ENCODE peak calls at places on chromosomes 7 and 10, in five cellular contexts. X, Z, T, C and B are unnamed samples.

GRCh38 chr7:120502132-120502531 is 229.2 kb downstream of the KCND2 start:
- DNase-seq in X (no peak), T (no peak), C (no peak), Z (no peak), B (no peak)

GRCh38 chr7:77542399-77542798 is 5.3 kb downstream of the PTPN12 start:
- DNase-seq in C (no peak), Z (no peak), X (no peak), T (no peak), B (no peak)

GRCh38 chr10:77458986-77459590 is 178.5 kb downstream of the KCNMA1 start:
- DNase-seq in C (peak; percentile 42), Z (no peak), T (no peak), X (no peak), B (no peak)

GRCh38 chr7:138195207-138195606 is 118.9 kb downstream of the AKR1D1 start:
- DNase-seq in C (no peak), X (no peak), Z (no peak), T (no peak), B (no peak)

GRCh38 chr10:3887885-3888476 is 103.0 kb upstream of the KLF6 start:
- DNase-seq in T (peak; percentile 51), Z (no peak), C (peak; percentile 98), X (no peak), B (peak; percentile 67)

GRCh38 chr10:42422911-42423310 is 215.5 kb downstream of the ZNF33B start:
- DNase-seq in X (no peak), Z (no peak), T (no peak), C (no peak), B (no peak)

GRCh38 chr10:75350791-75351190 is 50.8 kb downstream of the ZNF503 start:
- DNase-seq in Z (no peak), X (no peak), T (no peak), C (peak; percentile 40), B (peak; percentile 30)

GRCh38 chr10:42367532-42368230 is 270.7 kb downstream of the ZNF33B start:
- DNase-seq in X (peak; percentile 82), T (peak; percentile 1), C (peak; percentile 96), Z (no peak), B (peak; percentile 98)

GRCh38 chr7:17679427-17679826 is 260.9 kb downstream of the SNX13 start:
- DNase-seq in T (no peak), C (peak; percentile 87), X (peak; percentile 23), Z (no peak), B (peak; percentile 78)

GRCh38 chr10:42830237-42830636 is 47.6 kb downstream of the BMS1 start:
- DNase-seq in X (no peak), T (no peak), Z (no peak), C (no peak), B (no peak)

GRCh38 chr7:151710121-151710640 is 166.7 kb downstream of the PRKAG2 start:
- DNase-seq in T (no peak), X (no peak), C (no peak), Z (no peak), B (no peak)

GRCh38 chr10:200405-200804 is 65.2 kb downstream of the ZMYND11 start:
- DNase-seq in X (no peak), Z (no peak), T (no peak), C (peak; percentile 67), B (peak; percentile 39)

GRCh38 chr10:110821508-110821907 is 50.2 kb upstream of the PDCD4 start:
- DNase-seq in T (no peak), Z (no peak), C (no peak), X (no peak), B (peak; percentile 31)

GRCh38 chr10:62627985-62628384 is 176.5 kb upstream of the ADO start:
- DNase-seq in T (no peak), Z (no peak), C (no peak), X (no peak), B (no peak)

GRCh38 chr7:3267928-3268690 is 32.9 kb upstream of the SDK1 start:
- DNase-seq in X (peak; percentile 59), Z (peak; percentile 96), T (no peak), C (peak; percentile 98), B (peak; percentile 93)

GRCh38 chr10:120940299-120940900 is 89.2 kb downstream of the WDR11 start:
- DNase-seq in C (no peak), T (no peak), X (no peak), Z (no peak), B (no peak)

GRCh38 chr10:3783721-3784432 is 1.1 kb downstream of the KLF6 start:
- DNase-seq in Z (peak; percentile 20), X (no peak), T (peak; percentile 64), C (peak; percentile 71), B (peak; percentile 86)

GRCh38 chr10:17563452-17563851 is 53.7 kb downstream of the HACD1 start:
- DNase-seq in Z (no peak), T (no peak), C (no peak), X (no peak), B (no peak)

GRCh38 chr10:125611216-125611615 is 71.7 kb downstream of the TEX36 start:
- DNase-seq in Z (no peak), C (no peak), T (no peak), X (no peak), B (no peak)

GRCh38 chr10:7789390-7789789 is 1.4 kb downstream of the ATP5F1C start:
- DNase-seq in X (no peak), C (peak; percentile 36), Z (no peak), T (no peak), B (no peak)

GRCh38 chr7:70047891-70048448 is 449.7 kb downstream of the AUTS2 start:
- DNase-seq in C (no peak), X (no peak), T (no peak), Z (no peak), B (no peak)

GRCh38 chr10:58743466-58744115 is 230.9 kb downstream of the BICC1 start:
- DNase-seq in Z (no peak), C (peak; percentile 68), T (no peak), X (no peak), B (peak; percentile 52)

GRCh38 chr7:371119-371778 is 81.3 kb downstream of the FOXL3 start:
- DNase-seq in Z (no peak), T (peak; percentile 25), X (no peak), C (no peak), B (no peak)

GRCh38 chr7:137454169-137455166 is 110.9 kb upstream of the PTN start:
- DNase-seq in X (no peak), T (peak; percentile 20), C (peak; percentile 83), Z (peak; percentile 14), B (peak; percentile 94)

GRCh38 chr10:112711366-112711765 is 238.7 kb upstream of the TCF7L2 start:
- DNase-seq in X (no peak), C (peak; percentile 73), T (no peak), Z (no peak), B (peak; percentile 75)

GRCh38 chr7:128867842-128868623 is 5.4 kb downstream of the ATP6V1F start:
- DNase-seq in X (no peak), Z (peak; percentile 76), T (no peak), C (no peak), B (no peak)

GRCh38 chr7:111343017-111343416 is 219.3 kb downstream of the IMMP2L start:
- DNase-seq in T (no peak), Z (no peak), C (no peak), X (no peak), B (no peak)